ENCODE peak calls at places on chromosomes 16 and 17, in four cellular contexts. V is AG04449, D is NCI-H1092 treated with DMSO at 0.1 percent for 48 hours, Y is endothelial cell. H is an unnamed sample.

GRCh38 chr16:84816023-84816422 is 3.8 kb upstream of the CRISPLD2 start:
- DNase-seq in Y (no peak), D (no peak), V (no peak), H (no peak)

GRCh38 chr17:45223541-45224528 is 2.1 kb downstream of the FMNL1 start:
- DNase-seq in V (no peak), Y (no peak), D (no peak), H (peak)

GRCh38 chr16:8812162-8812843 is 14.7 kb downstream of the PMM2 start:
- DNase-seq in Y (no peak), D (no peak), V (no peak), H (no peak)

GRCh38 chr17:9232591-9233270 is 211.4 kb downstream of the NTN1 start:
- DNase-seq in Y (no peak), D (no peak), V (no peak), H (no peak)

GRCh38 chr17:72120878-72121163 is at the start of gene SOX9:
- DNase-seq in Y (peak), D (peak), V (peak), H (peak)

GRCh38 chr16:71412270-71413160 is 29.3 kb downstream of the TLE7 start:
- DNase-seq in V (no peak), D (peak), Y (peak), H (peak)

GRCh38 chr17:14295676-14296075 is 5.2 kb upstream of the HS3ST3B1 start:
- DNase-seq in V (no peak), Y (no peak), D (no peak), H (no peak)

GRCh38 chr16:1823821-1824220 is 2.8 kb downstream of the HAGH start:
- DNase-seq in D (no peak), V (no peak), Y (peak), H (no peak)

GRCh38 chr17:31789707-31790505 is 69.1 kb downstream of the COPRS start:
- DNase-seq in V (no peak), Y (no peak), D (no peak), H (no peak)

GRCh38 chr17:5701371-5701770 is 117.1 kb upstream of the NLRP1 start:
- DNase-seq in V (no peak), D (no peak), Y (no peak), H (peak)

GRCh38 chr17:50966163-50966666 is 100.1 kb upstream of the TOB1 start:
- DNase-seq in Y (no peak), D (no peak), V (no peak), H (no peak)

GRCh38 chr16:87733190-87733589 is 32.6 kb downstream of the KLHDC4 start:
- DNase-seq in D (no peak), Y (no peak), V (no peak), H (no peak)

GRCh38 chr16:11058820-11059219 is 114.5 kb downstream of the CLEC16A start:
- DNase-seq in D (no peak), Y (no peak), V (no peak), H (no peak)